ENCODE peak calls at places on chromosome 21, in four cellular contexts. B, G, V and D are unnamed samples.

GRCh38 chr21:43937898-43938309 is 72.9 kb downstream of the AGPAT3 start:
- DNase-seq in G (no peak), B (peak), V (no peak), D (no peak)

GRCh38 chr21:36799869-36800268 is 101.0 kb downstream of the SIM2 start:
- DNase-seq in B (no peak), V (no peak), G (no peak), D (no peak)

GRCh38 chr21:36097427-36098230 is 27.8 kb downstream of the CBR1 start:
- DNase-seq in B (no peak), V (no peak), G (no peak), D (no peak)

GRCh38 chr21:33380483-33380998 is 22.7 kb upstream of the IFNGR2 start:
- DNase-seq in G (peak), B (peak), V (peak), D (peak)

GRCh38 chr21:29943885-29944284 is 4.1 kb upstream of the GRIK1 start:
- DNase-seq in V (no peak), G (no peak), B (no peak), D (no peak)

GRCh38 chr21:40333731-40334130 is 466.5 kb downstream of the PCP4 start:
- DNase-seq in V (no peak), G (no peak), B (no peak), D (no peak)

GRCh38 chr21:35297665-35298064 is 248.6 kb upstream of the RUNX1 start:
- DNase-seq in B (no peak), V (no peak), G (no peak), D (no peak)

GRCh38 chr21:45517249-45518065 is 24.8 kb downstream of the SLC19A1 start:
- DNase-seq in B (peak), G (peak), V (peak), D (peak)

GRCh38 chr21:25838809-25839208 is 104.0 kb downstream of the GABPA start:
- DNase-seq in G (no peak), B (no peak), V (no peak), D (no peak)

GRCh38 chr21:38277501-38278111 is 20.8 kb downstream of the KCNJ15 start:
- DNase-seq in B (peak), G (peak), V (peak), D (no peak)

GRCh38 chr21:35256468-35256988 is 207.4 kb upstream of the RUNX1 start:
- DNase-seq in V (peak), G (peak), B (no peak), D (peak)

GRCh38 chr21:42293649-42294272 is 21.4 kb downstream of the TFF3 start:
- DNase-seq in B (no peak), G (no peak), V (no peak), D (no peak)

GRCh38 chr21:45637883-45638282 is 5.6 kb upstream of the PCBP3 start:
- DNase-seq in B (no peak), G (no peak), V (no peak), D (no peak)

GRCh38 chr21:41786521-41786987 is 19.7 kb upstream of the RIPK4 start:
- DNase-seq in V (no peak), B (no peak), G (no peak), D (no peak)

GRCh38 chr21:17769049-17769845 is 49.9 kb downstream of the C21orf91 start:
- DNase-seq in B (no peak), G (no peak), V (no peak), D (no peak)

GRCh38 chr21:39705849-39706248 is 39.1 kb upstream of the IGSF5 start:
- DNase-seq in B (no peak), V (no peak), G (no peak), D (no peak)

GRCh38 chr21:30831194-30831765 is 1.7 kb upstream of the KRTAP7-1 start:
- DNase-seq in B (peak), G (no peak), V (no peak), D (no peak)

GRCh38 chr21:46599251-46599572 is 5.7 kb downstream of the S100B start:
- DNase-seq in V (no peak), G (peak), B (no peak), D (no peak)

GRCh38 chr21:39451332-39452206 is at the start of gene SH3BGR:
- DNase-seq in G (peak), V (peak), B (no peak), D (peak)

GRCh38 chr21:30839304-30839703 is 9.7 kb upstream of the KRTAP7-1 start:
- DNase-seq in V (no peak), B (peak), G (no peak), D (no peak)

GRCh38 chr21:44926364-44927101 is 5.8 kb upstream of the ITGB2 start:
- DNase-seq in G (peak), V (no peak), B (peak), D (peak)

GRCh38 chr21:46639489-46640386 is 4.3 kb downstream of the PRMT2 start:
- DNase-seq in B (no peak), V (no peak), G (no peak), D (no peak)

GRCh38 chr21:42515708-42516502 is 2.3 kb downstream of the SLC37A1 start:
- DNase-seq in G (no peak), B (no peak), V (peak), D (peak)

GRCh38 chr21:31580866-31581276 is 78.6 kb upstream of the SOD1 start:
- DNase-seq in B (peak), G (peak), V (peak), D (peak)

GRCh38 chr21:34704119-34704518 is 35.3 kb downstream of the CLIC6 start:
- DNase-seq in G (no peak), B (no peak), V (no peak), D (no peak)

GRCh38 chr21:45942011-45942546 is 39.5 kb upstream of the COL6A1 start:
- DNase-seq in V (no peak), G (no peak), B (no peak), D (no peak)

GRCh38 chr21:15250384-15250783 is 185.6 kb upstream of the NRIP1 start:
- DNase-seq in V (no peak), G (no peak), B (no peak), D (no peak)

GRCh38 chr21:15820857-15821256 is 91.1 kb downstream of the USP25 start:
- DNase-seq in V (no peak), G (no peak), B (no peak), D (no peak)

GRCh38 chr21:26007911-26008579 is 162.5 kb downstream of the APP start:
- DNase-seq in B (no peak), V (no peak), G (no peak), D (no peak)

GRCh38 chr21:31264574-31264973 is 79.5 kb downstream of the TIAM1 start:
- DNase-seq in B (no peak), V (no peak), G (no peak), D (no peak)